ENCODE peak calls at places on chromosomes 5 and 9, in six cellular contexts. H is body of pancreas, N is iPS-NIHi11, G is caudate nucleus, U is suprapubic skin, S is GM12891. T is an unnamed sample.

GRCh38 chr5:141708016-141708415 is 26.0 kb upstream of the ARAP3 start:
- DNase-seq in S (no peak), G (no peak), N (no peak), H (peak; percentile 11), U (no peak), T (no peak)

GRCh38 chr5:136192526-136193395 is at the start of gene SMIM32:
- DNase-seq in S (no peak), G (no peak), N (peak; percentile 65), U (no peak), H (peak; percentile 19), T (peak; percentile 59)

GRCh38 chr5:144191998-144192397 is 21.3 kb downstream of the KCTD16 start:
- DNase-seq in S (peak; percentile 31), U (no peak), G (no peak), N (peak; percentile 19), H (no peak), T (no peak)

GRCh38 chr9:109771084-109771483 is 8.9 kb upstream of the PALM2AKAP2 start:
- DNase-seq in N (peak; percentile 50), S (no peak), H (no peak), U (no peak), G (no peak), T (peak; percentile 11)

GRCh38 chr9:130246126-130246525 is 19.4 kb upstream of the HMCN2 start:
- DNase-seq in N (no peak), U (peak; percentile 22), S (no peak), G (no peak), H (no peak), T (no peak)

GRCh38 chr5:129652353-129653138 is 95.3 kb upstream of the MINAR2 start:
- DNase-seq in H (no peak), G (no peak), S (no peak), N (no peak), U (no peak), T (no peak)

GRCh38 chr9:124659099-124659659 is 111.9 kb downstream of the NR6A1 start:
- DNase-seq in S (no peak), H (peak; percentile 78), N (peak; percentile 73), U (peak; percentile 82), G (peak; percentile 61), T (peak; percentile 45)

GRCh38 chr9:37924538-37924937 is 20.6 kb upstream of the SLC25A51 start:
- DNase-seq in G (no peak), N (no peak), U (no peak), H (no peak), S (no peak), T (no peak)

GRCh38 chr9:2570615-2571479 is 50.7 kb upstream of the VLDLR start:
- DNase-seq in U (peak; percentile 66), G (no peak), N (no peak), H (peak; percentile 92), S (no peak), T (no peak)

GRCh38 chr9:124941689-124942561 is 1.0 kb upstream of the GOLGA1 start:
- DNase-seq in S (no peak), H (peak; percentile 62), G (no peak), U (peak; percentile 73), N (peak; percentile 10), T (peak; percentile 24)

GRCh38 chr5:5219541-5219940 is 79.4 kb downstream of the ADAMTS16 start:
- DNase-seq in G (no peak), U (no peak), N (no peak), S (no peak), H (no peak), T (no peak)

GRCh38 chr5:35785601-35786085 is 71.0 kb upstream of the IL7R start:
- DNase-seq in S (no peak), H (no peak), G (no peak), N (no peak), U (no peak), T (no peak)

GRCh38 chr5:53337827-53338226 is 142.6 kb upstream of the FST start:
- DNase-seq in U (no peak), S (no peak), G (no peak), N (no peak), H (no peak), T (no peak)

GRCh38 chr9:70514273-70514672 is 99.8 kb upstream of the KLF9 start:
- DNase-seq in U (no peak), G (no peak), N (no peak), S (no peak), H (no peak), T (no peak)

GRCh38 chr9:126783958-126784357 is 20.9 kb upstream of the ZBTB43 start:
- DNase-seq in N (no peak), G (no peak), S (no peak), U (no peak), H (no peak), T (no peak)

GRCh38 chr9:14517154-14517906 is 175.9 kb downstream of the ZDHHC21 start:
- DNase-seq in N (no peak), G (no peak), U (no peak), S (no peak), H (no peak), T (no peak)

GRCh38 chr5:16350816-16351215 is 114.8 kb downstream of the ZNF622 start:
- DNase-seq in U (no peak), G (no peak), N (no peak), H (no peak), S (no peak), T (no peak)

GRCh38 chr9:116115731-116116353 is 37.7 kb upstream of the PAPPA start:
- DNase-seq in S (no peak), N (no peak), H (no peak), U (no peak), G (no peak), T (no peak)

GRCh38 chr5:148735301-148735700 is 81.0 kb upstream of the HTR4 start:
- DNase-seq in U (no peak), H (no peak), S (no peak), N (no peak), G (no peak), T (no peak)

GRCh38 chr9:117278020-117278419 is 136.8 kb downstream of the ASTN2 start:
- DNase-seq in N (no peak), H (no peak), U (no peak), S (no peak), G (no peak), T (no peak)

T was measured in WTC11.